ENCODE peak calls at places on chromosomes 6 and 20, in four cellular contexts. W, Z, H and K are unnamed samples.

GRCh38 chr6:37705239-37706051 is 7.8 kb upstream of the MDGA1 start:
- DNase-seq in H (peak), Z (peak), W (peak), K (no peak)

GRCh38 chr6:91713911-91714310 is 1127.0 kb upstream of the MAP3K7 start:
- DNase-seq in Z (no peak), H (no peak), W (no peak), K (no peak)

GRCh38 chr6:170146640-170147039 is 144.2 kb downstream of the DLL1 start:
- DNase-seq in Z (no peak), W (no peak), H (peak), K (no peak)

GRCh38 chr20:50436052-50436656 is 74.0 kb upstream of the PTPN1 start:
- DNase-seq in H (no peak), W (no peak), Z (no peak), K (no peak)

GRCh38 chr6:140182819-140183218 is 808.4 kb upstream of the CITED2 start:
- DNase-seq in W (no peak), H (no peak), Z (no peak), K (no peak)

GRCh38 chr20:5220334-5221077 is 93.7 kb downstream of the CDS2 start:
- DNase-seq in Z (no peak), H (no peak), W (no peak), K (no peak)

GRCh38 chr6:6730831-6731230 is 142.3 kb downstream of the LY86 start:
- DNase-seq in Z (peak), H (peak), W (peak), K (peak)

GRCh38 chr6:116799945-116800344 is 28.9 kb downstream of the GPRC6A start:
- DNase-seq in W (no peak), Z (no peak), H (no peak), K (no peak)

GRCh38 chr20:58228484-58229197 is at the start of gene ANKRD60:
- DNase-seq in H (peak), W (no peak), Z (no peak), K (no peak)

GRCh38 chr6:20447581-20448132 is 46.0 kb downstream of the E2F3 start:
- DNase-seq in H (no peak), Z (no peak), W (no peak), K (no peak)

GRCh38 chr20:11917663-11918062 is at the start of gene BTBD3:
- DNase-seq in W (peak), Z (no peak), H (peak), K (no peak)

GRCh38 chr6:45609141-45609638 is 231.5 kb upstream of the SUPT3H start:
- DNase-seq in Z (no peak), H (no peak), W (no peak), K (no peak)

GRCh38 chr6:56742122-56742791 is 99.6 kb upstream of the DST start:
- DNase-seq in W (no peak), Z (no peak), H (no peak), K (no peak)

GRCh38 chr6:122268394-122268793 is 131.1 kb upstream of the HSF2 start:
- DNase-seq in H (no peak), Z (no peak), W (no peak), K (no peak)

GRCh38 chr6:16063580-16063979 is 65.3 kb upstream of the MYLIP start:
- DNase-seq in Z (no peak), H (no peak), W (no peak), K (no peak)

GRCh38 chr6:29723666-29724588 is 693 bp downstream of the HLA-F start:
- DNase-seq in Z (no peak), W (peak), H (no peak), K (no peak)
- H3K4me3 ChIP-seq in Z (peak), W (peak), H (peak), K (peak)

GRCh38 chr6:135680964-135681913 is 170.3 kb upstream of the PDE7B start:
- DNase-seq in Z (peak), W (no peak), H (no peak), K (no peak)

GRCh38 chr6:135672256-135672655 is 174.7 kb upstream of the AHI1 start:
- DNase-seq in H (no peak), Z (no peak), W (no peak), K (no peak)

GRCh38 chr6:135675026-135675425 is 176.5 kb upstream of the PDE7B start:
- DNase-seq in Z (no peak), H (no peak), W (no peak), K (no peak)

GRCh38 chr6:135673671-135674309 is 176.2 kb upstream of the AHI1 start:
- DNase-seq in W (no peak), H (no peak), Z (no peak), K (peak)

GRCh38 chr6:135675862-135676261 is 175.6 kb upstream of the PDE7B start:
- DNase-seq in W (no peak), Z (peak), H (no peak), K (no peak)
- TF ChIP-seq CTCF in W (no peak), Z (peak), H (no peak), K (no peak)

GRCh38 chr6:52887912-52888535 is 21.5 kb downstream of the GSTA3 start:
- DNase-seq in Z (no peak), H (no peak), W (no peak), K (no peak)

GRCh38 chr6:52877168-52877567 is 32.3 kb downstream of the GSTA3 start:
- DNase-seq in H (no peak), W (no peak), Z (peak), K (peak)

GRCh38 chr6:52877786-52878185 is 31.7 kb downstream of the GSTA3 start:
- DNase-seq in H (no peak), W (no peak), Z (no peak), K (no peak)

GRCh38 chr6:52881662-52881995 is 27.9 kb downstream of the GSTA3 start:
- DNase-seq in W (no peak), Z (no peak), H (no peak), K (no peak)

DNA sequence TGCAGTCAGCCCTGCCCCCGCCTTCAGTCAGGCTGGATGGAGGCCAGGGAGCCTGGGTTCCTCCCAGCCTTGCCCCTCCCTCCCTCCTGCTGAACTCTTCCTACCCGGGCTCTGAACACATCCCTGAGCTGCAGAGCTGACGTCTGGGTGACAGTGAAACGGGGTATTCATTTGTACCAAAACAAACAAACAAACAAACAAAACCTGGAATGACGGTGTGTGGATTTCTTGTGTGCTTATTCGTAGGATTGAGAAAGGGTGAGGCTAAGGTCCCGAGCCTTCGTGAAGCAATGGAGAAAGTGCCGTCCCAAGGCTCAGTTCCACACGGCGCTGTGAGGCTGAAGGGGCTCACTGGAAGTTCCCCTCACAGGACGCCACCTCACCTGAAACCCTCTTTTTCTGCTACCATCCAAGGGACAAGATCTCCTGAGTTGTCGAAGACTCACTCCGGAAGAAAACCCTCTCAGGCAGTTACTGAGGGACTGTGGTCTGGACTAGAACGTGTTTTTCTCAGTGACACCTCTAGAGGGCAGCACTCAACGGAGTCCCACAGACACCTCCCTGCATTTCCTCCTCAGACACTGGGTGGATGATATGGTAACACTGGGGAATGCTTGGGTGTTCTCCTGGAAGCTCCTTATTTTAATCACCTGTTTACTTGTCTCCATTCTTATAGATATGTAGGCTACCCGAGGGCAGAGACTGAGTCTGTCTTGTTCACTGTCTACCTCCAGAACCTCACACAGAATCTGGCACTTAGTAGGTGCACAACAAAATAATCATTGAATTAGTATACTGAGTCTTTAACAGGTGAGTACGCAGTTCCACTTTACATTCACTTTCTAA is 27.3 kb downstream of the GSTA3 start:
- DNase-seq in H (peak), W (peak), Z (peak), K (peak)
- H3K4me3 ChIP-seq in H (peak), W (peak), Z (peak), K (peak)

DNA sequence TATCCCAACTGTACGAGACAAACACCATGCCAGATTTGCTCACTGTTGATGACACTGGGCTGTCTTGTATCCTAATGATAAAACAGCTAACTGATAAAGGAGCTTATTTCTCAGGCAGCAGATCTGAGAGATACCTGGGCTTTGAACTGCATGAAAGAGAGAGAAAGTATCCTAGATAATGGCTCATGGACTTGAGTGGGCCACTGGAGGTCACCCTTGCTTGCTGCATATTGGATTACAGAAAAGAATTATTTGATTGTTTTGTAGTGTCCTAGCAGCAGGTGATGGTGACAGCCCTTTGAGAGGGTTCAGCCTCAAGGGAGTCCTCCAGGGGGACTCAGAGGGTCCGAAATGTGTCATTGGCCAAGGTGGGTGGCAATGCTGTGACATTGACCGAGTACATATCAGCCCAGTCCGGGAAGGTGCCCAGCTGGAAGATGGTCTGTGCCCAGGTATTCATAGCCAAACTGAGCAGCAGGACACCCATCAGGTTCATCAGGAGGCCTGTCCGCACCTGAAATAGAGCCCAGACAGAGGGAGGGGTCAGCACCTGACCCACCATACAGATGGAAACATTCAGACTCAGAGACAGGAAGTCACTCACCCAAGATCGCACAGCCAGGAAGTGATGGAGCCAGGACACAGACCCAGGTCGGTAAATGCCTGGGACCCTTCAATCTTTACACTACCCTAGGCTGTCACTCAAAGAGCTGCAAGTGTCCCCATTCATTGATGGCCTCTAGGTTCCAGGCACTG is 9.4 kb upstream of the OCSTAMP start:
- DNase-seq in Z (no peak), W (no peak), H (no peak), K (no peak)
- TF ChIP-seq CTCF in Z (no peak), W (peak), H (no peak), K (no peak)